ENCODE peak calls at places on chromosomes 3 and 15, in ten cellular contexts. K is HCT116; J is tibial artery; G is brain microvascular endothelial cell; Z is lower lobe of right lung; F is psoas muscle; C is Caco-2; L is CD8-positive, alpha-beta memory T cell; I is SK-N-SH; S is cardiac muscle cell. D is an unnamed sample.

GRCh38 chr3:24264748-24265158 is 229.9 kb downstream of the THRB start:
- DNase-seq in K (peak; percentile 47), L (no peak), G (peak; percentile 20), F (no peak), Z (no peak), I (peak; percentile 47), C (no peak), J (no peak), S (peak; percentile 48), D (no peak)

GRCh38 chr15:52019394-52020252 is 604 bp downstream of the MAPK6 start:
- DNase-seq in L (peak; percentile 75), J (peak; percentile 87), G (peak; percentile 86), K (no peak), C (peak; percentile 84), I (peak; percentile 96), F (peak; percentile 89), Z (peak; percentile 91), S (peak; percentile 79), D (peak; percentile 68)

GRCh38 chr15:89521605-89522004 is 25.2 kb upstream of the RHCG start:
- DNase-seq in L (no peak), K (no peak), C (no peak), S (no peak), G (no peak), Z (no peak), J (no peak), I (no peak), F (no peak), D (no peak)

GRCh38 chr3:56323986-56324420 is 144.3 kb downstream of the ERC2 start:
- DNase-seq in Z (no peak), S (peak; percentile 23), K (no peak), G (peak; percentile 81), J (peak; percentile 23), L (no peak), F (no peak), C (no peak), I (no peak), D (no peak)

GRCh38 chr3:188061133-188061532 is 92.8 kb upstream of the LPP start:
- DNase-seq in S (no peak), C (peak; percentile 83), K (peak; percentile 37), Z (no peak), L (peak; percentile 62), G (peak; percentile 53), J (no peak), F (no peak), I (no peak), D (peak; percentile 70)

GRCh38 chr3:67804089-67804488 is 149.7 kb upstream of the SUCLG2 start:
- DNase-seq in G (no peak), F (no peak), J (no peak), L (no peak), I (no peak), S (no peak), K (no peak), Z (no peak), C (no peak), D (no peak)

GRCh38 chr15:36428102-36428845 is 151.2 kb upstream of the CDIN1 start:
- DNase-seq in C (peak; percentile 69), G (peak; percentile 99), K (peak; percentile 96), Z (no peak), F (no peak), S (no peak), I (no peak), J (no peak), L (no peak), D (no peak)

GRCh38 chr15:40093224-40093842 is 15.3 kb downstream of the BMF start:
- DNase-seq in C (peak; percentile 59), S (no peak), I (no peak), K (no peak), J (no peak), G (no peak), F (no peak), L (no peak), Z (no peak), D (no peak)

GRCh38 chr15:22811640-22812039 is 25.2 kb downstream of the NIPA1 start:
- DNase-seq in Z (no peak), C (peak; percentile 62), F (no peak), S (no peak), J (peak; percentile 26), K (no peak), I (no peak), G (no peak), L (no peak), D (no peak)

GRCh38 chr15:89860851-89861360 is 32.9 kb downstream of the AP3S2 start:
- DNase-seq in Z (no peak), L (no peak), F (no peak), G (no peak), J (no peak), C (peak; percentile 49), I (peak; percentile 27), S (no peak), K (no peak), D (no peak)

GRCh38 chr3:87732294-87732693 is 326.5 kb downstream of the CGGBP1 start:
- DNase-seq in K (no peak), J (no peak), L (no peak), S (no peak), F (no peak), G (no peak), I (no peak), C (no peak), Z (no peak), D (no peak)

GRCh38 chr3:63964287-63965073 is 52.3 kb upstream of the SCAANT1 start:
- DNase-seq in Z (no peak), S (peak; percentile 66), C (no peak), L (no peak), J (no peak), G (no peak), K (no peak), F (no peak), I (no peak), D (no peak)

DNA sequence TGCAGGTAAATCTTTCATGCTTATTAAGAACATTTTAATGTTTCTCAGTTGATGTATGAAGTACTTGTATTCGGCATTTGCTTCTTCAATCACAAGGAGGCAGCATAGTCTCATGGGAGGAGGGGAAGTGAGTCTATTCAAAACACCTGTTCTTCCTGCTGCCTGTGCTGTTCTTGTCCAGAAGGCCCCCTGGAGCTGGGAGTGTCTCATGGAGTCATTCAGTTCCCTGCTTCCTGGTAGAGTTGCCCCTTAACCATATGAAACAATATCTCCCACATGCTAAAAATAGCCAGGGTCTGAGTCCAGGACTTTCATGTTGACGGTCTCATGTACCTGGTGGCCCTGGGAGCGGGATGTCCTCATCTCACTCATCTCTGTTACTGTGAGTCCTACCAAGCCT is 15.5 kb upstream of the PPP1R2 start:
- DNase-seq in J (no peak), S (peak; percentile 63), F (peak; percentile 41), K (peak; percentile 52), L (no peak), C (peak; percentile 71), I (peak; percentile 34), G (peak; percentile 11), Z (no peak), D (peak; percentile 65)
- H3K27me3 ChIP-seq in J (no peaks in the 10 kb centered on the region), S (no peaks in the 10 kb centered on the region), F (no peaks in the 10 kb centered on the region), K (no peaks in the 10 kb centered on the region), L (no peaks in the 10 kb centered on the region), C (no peaks in the 10 kb centered on the region), I (peaks cover 14% of the 10 kb centered on the region), G (peaks cover 2% of the 10 kb centered on the region), Z (no peaks in the 10 kb centered on the region), D (no peaks in the 10 kb centered on the region)

GRCh38 chr3:138963161-138963560 is 16.1 kb downstream of the FOXL2NB start:
- DNase-seq in Z (no peak), K (no peak), S (no peak), L (no peak), C (no peak), J (no peak), G (no peak), F (no peak), I (no peak), D (no peak)

GRCh38 chr3:138960417-138960852 is 13.4 kb downstream of the FOXL2NB start:
- DNase-seq in L (no peak), C (no peak), G (no peak), I (peak; percentile 44), K (no peak), F (no peak), J (no peak), Z (no peak), S (no peak), D (no peak)

GRCh38 chr3:138964923-138965322 is 17.9 kb downstream of the FOXL2NB start:
- DNase-seq in Z (no peak), K (no peak), F (no peak), G (no peak), J (no peak), L (no peak), I (no peak), S (no peak), C (no peak), D (no peak)

GRCh38 chr3:138964264-138964663 is 17.2 kb downstream of the FOXL2NB start:
- DNase-seq in J (no peak), Z (no peak), C (no peak), F (no peak), L (no peak), S (no peak), K (no peak), G (no peak), I (no peak), D (no peak)
- H3K27me3 ChIP-seq in J (peaks cover 36% of the 10 kb centered on the region), Z (peaks cover 40% of the 10 kb centered on the region), C (no peaks in the 10 kb centered on the region), F (peaks cover 53% of the 10 kb centered on the region), L (peaks cover 23% of the 10 kb centered on the region), S (peaks cover 25% of the 10 kb centered on the region), K (no peaks in the 10 kb centered on the region), G (peaks cover 8% of the 10 kb centered on the region), I (peaks cover 8% of the 10 kb centered on the region), D (peaks cover 13% of the 10 kb centered on the region)

DNA sequence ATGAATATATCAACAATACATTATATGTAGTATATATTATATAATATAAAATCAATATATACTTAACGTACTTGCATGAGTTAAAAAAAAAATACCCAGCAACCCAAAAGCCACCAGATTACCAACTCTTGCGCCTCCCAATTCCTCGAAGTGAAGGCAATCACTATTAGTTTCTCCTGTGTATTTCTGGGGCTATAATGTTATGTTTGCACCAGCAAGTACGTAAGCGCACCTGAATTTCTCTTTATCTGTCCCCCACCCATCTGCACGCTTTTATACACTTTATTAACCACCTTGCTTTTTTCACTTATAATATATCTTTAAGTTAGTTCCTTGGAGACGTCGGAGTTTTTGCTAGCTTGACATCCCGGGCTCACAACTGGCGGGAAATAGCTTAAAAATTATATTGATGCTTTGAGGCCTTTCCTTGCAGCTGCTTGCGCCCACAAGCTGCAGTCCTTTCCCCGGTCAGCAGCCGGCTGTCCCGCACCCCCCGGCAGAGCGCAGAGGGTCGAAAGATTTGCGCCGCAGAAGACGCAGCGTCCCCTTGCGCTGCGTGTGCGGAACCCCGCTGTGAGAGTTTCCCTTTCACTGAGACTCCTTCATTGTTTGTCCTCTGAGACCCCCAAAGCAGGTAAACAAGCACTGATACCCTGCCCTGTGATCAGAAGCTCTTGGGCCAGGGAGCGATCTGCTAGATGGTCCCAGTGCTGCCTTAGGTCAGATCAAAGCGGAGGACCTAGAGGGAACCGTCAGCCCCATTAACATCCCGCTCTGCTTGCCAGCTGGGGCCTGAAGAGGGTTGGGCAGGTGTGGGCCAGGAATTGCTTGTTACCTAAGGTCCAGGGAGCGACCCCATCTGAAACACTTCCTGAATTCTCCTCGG is 8.9 kb upstream of the EOMES start:
- DNase-seq in J (no peak), L (no peak), C (no peak), F (no peak), I (no peak), S (no peak), G (no peak), Z (no peak), K (no peak), D (no peak)
- H3K27me3 ChIP-seq in J (peaks cover 53% of the 10 kb centered on the region), L (peaks cover 44% of the 10 kb centered on the region), C (no peaks in the 10 kb centered on the region), F (peaks cover 74% of the 10 kb centered on the region), I (peaks cover 57% of the 10 kb centered on the region), S (peaks cover 83% of the 10 kb centered on the region), G (peaks cover 66% of the 10 kb centered on the region), Z (peaks cover 61% of the 10 kb centered on the region), K (no peaks in the 10 kb centered on the region), D (peaks cover 41% of the 10 kb centered on the region)

DNA sequence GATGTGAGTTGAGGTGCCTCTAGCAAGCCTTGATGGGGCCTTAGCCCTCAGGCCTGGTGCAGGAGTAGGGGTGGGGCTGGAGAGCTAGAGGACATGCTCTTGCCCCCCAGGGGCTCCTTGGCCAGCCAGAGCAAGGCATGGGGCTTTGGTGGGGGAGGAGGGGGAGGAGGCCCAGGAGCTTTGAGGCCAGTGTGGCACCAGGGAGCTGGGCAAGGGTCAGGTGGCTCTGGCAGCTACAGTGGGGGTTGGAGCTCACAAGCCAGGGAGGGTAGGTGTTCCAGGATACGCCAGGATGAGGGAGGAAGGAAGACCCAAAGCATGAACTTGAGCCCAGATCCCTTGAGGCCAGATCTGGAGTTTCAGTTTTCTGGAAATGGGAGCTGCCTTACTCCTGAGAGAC is 8.4 kb downstream of the SEMA3F start:
- DNase-seq in C (no peak), G (no peak), Z (no peak), K (no peak), L (no peak), I (no peak), F (no peak), J (no peak), S (no peak), D (no peak)
- H3K27me3 ChIP-seq in C (no peaks in the 10 kb centered on the region), G (no peaks in the 10 kb centered on the region), Z (no peaks in the 10 kb centered on the region), K (no peaks in the 10 kb centered on the region), L (no peaks in the 10 kb centered on the region), I (no peaks in the 10 kb centered on the region), F (no peaks in the 10 kb centered on the region), J (no peaks in the 10 kb centered on the region), S (no peaks in the 10 kb centered on the region), D (no peaks in the 10 kb centered on the region)

D was measured in CD4-positive, alpha-beta memory T cell.